ENCODE peak calls at places on chromosomes 6 and 20, in ten cellular contexts. Z, C, T, M, B, S, P, E, J and K are unnamed samples.

GRCh38 chr6:138568997-138569396 is 69.7 kb upstream of the NHSL1 start:
- DNase-seq in E (no peak), M (no peak), J (no peak), Z (no peak), T (no peak), P (no peak), C (no peak), S (peak; percentile 68), B (no peak), K (no peak)

GRCh38 chr6:132330759-132331158 is 70.5 kb downstream of the MOXD1 start:
- DNase-seq in T (no peak), S (no peak), M (no peak), Z (no peak), E (no peak), P (no peak), B (no peak), C (no peak), J (no peak), K (no peak)

GRCh38 chr6:46796842-46797241 is 3.7 kb downstream of the MEP1A start:
- DNase-seq in Z (no peak), B (no peak), C (no peak), M (no peak), E (no peak), P (no peak), J (no peak), S (no peak), T (no peak), K (no peak)

GRCh38 chr6:163877877-163878639 is 463.5 kb downstream of the QKI start:
- DNase-seq in E (no peak), P (no peak), M (no peak), T (no peak), J (no peak), B (no peak), S (no peak), Z (no peak), C (no peak), K (no peak)

GRCh38 chr6:10316327-10316726 is 98.5 kb downstream of the TFAP2A start:
- DNase-seq in M (no peak), S (peak; percentile 12), Z (no peak), E (no peak), J (no peak), T (no peak), P (no peak), C (no peak), B (no peak), K (no peak)

GRCh38 chr6:44966449-44967091 is 361.6 kb upstream of the RUNX2 start:
- DNase-seq in T (no peak), C (no peak), J (no peak), E (no peak), B (no peak), P (no peak), S (no peak), M (no peak), Z (no peak), K (no peak)

GRCh38 chr6:15352229-15352628 is 106.4 kb downstream of the JARID2 start:
- DNase-seq in Z (no peak), P (no peak), C (no peak), J (no peak), M (no peak), E (no peak), S (no peak), B (no peak), T (no peak), K (no peak)

GRCh38 chr6:23445157-23445710 is 680.8 kb upstream of the NRSN1 start:
- DNase-seq in M (peak; percentile 60), Z (no peak), B (no peak), P (no peak), C (no peak), J (no peak), T (no peak), S (no peak), E (no peak), K (no peak)

GRCh38 chr20:16804793-16805187 is 56.6 kb downstream of the OTOR start:
- DNase-seq in T (no peak), M (no peak), S (no peak), B (no peak), E (no peak), C (no peak), P (no peak), J (no peak), Z (no peak), K (no peak)

GRCh38 chr6:1613631-1614447 is 4.1 kb downstream of the FOXC1 start:
- DNase-seq in M (no peak), J (no peak), C (no peak), S (no peak), B (no peak), P (peak; percentile 37), Z (no peak), T (no peak), E (no peak), K (no peak)

GRCh38 chr6:108578166-108578565 is 17.4 kb downstream of the FOXO3 start:
- DNase-seq in C (no peak), B (no peak), Z (no peak), T (no peak), J (no peak), P (no peak), M (no peak), S (no peak), E (no peak), K (no peak)